ENCODE peak calls at places on chromosome 1, in nine cellular contexts. One of them, this sample, is unnamed.

GRCh38 chr1:179124866-179125265 is 43.0 kb downstream of the TOR3A start:
- DNase-seq in ovary: no peak
- DNase-seq in cardiac muscle cell: no peak
- DNase-seq in endodermal cell: no peak
- DNase-seq in CD4-positive, alpha-beta T cell: no peak
- DNase-seq in HFF-Myc: no peak
- DNase-seq in fibroblast of mammary gland: peak
- DNase-seq in neural progenitor cell: no peak
- DNase-seq in bronchial epithelial cell: peak
- DNase-seq in this sample: no peak

GRCh38 chr1:62294211-62294610 is 25.0 kb downstream of the KANK4 start:
- DNase-seq in ovary: no peak
- DNase-seq in cardiac muscle cell: no peak
- DNase-seq in endodermal cell: peak
- DNase-seq in CD4-positive, alpha-beta T cell: no peak
- DNase-seq in HFF-Myc: no peak
- DNase-seq in fibroblast of mammary gland: peak
- DNase-seq in neural progenitor cell: peak
- DNase-seq in bronchial epithelial cell: peak
- DNase-seq in this sample: peak

GRCh38 chr1:230268371-230269170 is 157.6 kb downstream of the PGBD5 start:
- DNase-seq in ovary: no peak
- DNase-seq in cardiac muscle cell: peak
- DNase-seq in endodermal cell: peak
- DNase-seq in CD4-positive, alpha-beta T cell: no peak
- DNase-seq in HFF-Myc: peak
- DNase-seq in fibroblast of mammary gland: peak
- DNase-seq in neural progenitor cell: peak
- DNase-seq in bronchial epithelial cell: peak
- DNase-seq in this sample: peak

GRCh38 chr1:98706173-98706848 is 44.8 kb downstream of the SNX7 start:
- DNase-seq in ovary: no peak
- DNase-seq in cardiac muscle cell: no peak
- DNase-seq in endodermal cell: no peak
- DNase-seq in CD4-positive, alpha-beta T cell: no peak
- DNase-seq in HFF-Myc: no peak
- DNase-seq in fibroblast of mammary gland: peak
- DNase-seq in neural progenitor cell: no peak
- DNase-seq in bronchial epithelial cell: no peak
- DNase-seq in this sample: no peak

GRCh38 chr1:201253906-201254624 is 29.2 kb upstream of the PKP1 start:
- DNase-seq in ovary: no peak
- DNase-seq in cardiac muscle cell: no peak
- DNase-seq in endodermal cell: no peak
- DNase-seq in CD4-positive, alpha-beta T cell: no peak
- DNase-seq in HFF-Myc: no peak
- DNase-seq in fibroblast of mammary gland: no peak
- DNase-seq in neural progenitor cell: no peak
- DNase-seq in bronchial epithelial cell: no peak
- DNase-seq in this sample: peak

GRCh38 chr1:1872329-1872994 is 18.4 kb downstream of the GNB1 start:
- DNase-seq in ovary: no peak
- DNase-seq in cardiac muscle cell: no peak
- DNase-seq in endodermal cell: no peak
- DNase-seq in CD4-positive, alpha-beta T cell: no peak
- DNase-seq in HFF-Myc: no peak
- DNase-seq in fibroblast of mammary gland: no peak
- DNase-seq in neural progenitor cell: no peak
- DNase-seq in bronchial epithelial cell: no peak
- DNase-seq in this sample: no peak

GRCh38 chr1:41672173-41672572 is 187.7 kb upstream of the EDN2 start:
- DNase-seq in ovary: no peak
- DNase-seq in cardiac muscle cell: no peak
- DNase-seq in endodermal cell: no peak
- DNase-seq in CD4-positive, alpha-beta T cell: no peak
- DNase-seq in HFF-Myc: peak
- DNase-seq in fibroblast of mammary gland: peak
- DNase-seq in neural progenitor cell: no peak
- DNase-seq in bronchial epithelial cell: peak
- DNase-seq in this sample: no peak

GRCh38 chr1:17125756-17126237 is 6.5 kb upstream of the PADI2 start:
- DNase-seq in ovary: peak
- DNase-seq in cardiac muscle cell: peak
- DNase-seq in endodermal cell: peak
- DNase-seq in CD4-positive, alpha-beta T cell: peak
- DNase-seq in HFF-Myc: peak
- DNase-seq in fibroblast of mammary gland: peak
- DNase-seq in neural progenitor cell: peak
- DNase-seq in bronchial epithelial cell: peak
- DNase-seq in this sample: peak

GRCh38 chr1:155913969-155914757 is 3.0 kb upstream of the RIT1 start:
- DNase-seq in ovary: no peak
- DNase-seq in cardiac muscle cell: no peak
- DNase-seq in endodermal cell: no peak
- DNase-seq in CD4-positive, alpha-beta T cell: no peak
- DNase-seq in HFF-Myc: peak
- DNase-seq in fibroblast of mammary gland: peak
- DNase-seq in neural progenitor cell: no peak
- DNase-seq in bronchial epithelial cell: no peak
- DNase-seq in this sample: no peak

GRCh38 chr1:70438529-70438928 is 27.5 kb downstream of the CTH start:
- DNase-seq in ovary: no peak
- DNase-seq in cardiac muscle cell: no peak
- DNase-seq in endodermal cell: no peak
- DNase-seq in CD4-positive, alpha-beta T cell: no peak
- DNase-seq in HFF-Myc: no peak
- DNase-seq in fibroblast of mammary gland: peak
- DNase-seq in neural progenitor cell: no peak
- DNase-seq in bronchial epithelial cell: peak
- DNase-seq in this sample: no peak

GRCh38 chr1:70441392-70442035 is 30.4 kb downstream of the CTH start:
- DNase-seq in ovary: no peak
- DNase-seq in cardiac muscle cell: no peak
- DNase-seq in endodermal cell: no peak
- DNase-seq in CD4-positive, alpha-beta T cell: no peak
- DNase-seq in HFF-Myc: no peak
- DNase-seq in fibroblast of mammary gland: no peak
- DNase-seq in neural progenitor cell: no peak
- DNase-seq in bronchial epithelial cell: no peak
- DNase-seq in this sample: no peak

GRCh38 chr1:70440642-70441391 is 29.7 kb downstream of the CTH start:
- DNase-seq in ovary: no peak
- DNase-seq in cardiac muscle cell: no peak
- DNase-seq in endodermal cell: no peak
- DNase-seq in CD4-positive, alpha-beta T cell: no peak
- DNase-seq in HFF-Myc: no peak
- DNase-seq in fibroblast of mammary gland: no peak
- DNase-seq in neural progenitor cell: no peak
- DNase-seq in bronchial epithelial cell: no peak
- DNase-seq in this sample: no peak

GRCh38 chr1:70434253-70434859 is 23.3 kb downstream of the CTH start:
- DNase-seq in ovary: no peak
- DNase-seq in cardiac muscle cell: no peak
- DNase-seq in endodermal cell: no peak
- DNase-seq in CD4-positive, alpha-beta T cell: no peak
- DNase-seq in HFF-Myc: no peak
- DNase-seq in fibroblast of mammary gland: no peak
- DNase-seq in neural progenitor cell: no peak
- DNase-seq in bronchial epithelial cell: no peak
- DNase-seq in this sample: no peak

GRCh38 chr1:70436617-70437236 is 25.7 kb downstream of the CTH start:
- DNase-seq in ovary: no peak
- DNase-seq in cardiac muscle cell: no peak
- DNase-seq in endodermal cell: no peak
- DNase-seq in CD4-positive, alpha-beta T cell: no peak
- DNase-seq in HFF-Myc: no peak
- DNase-seq in fibroblast of mammary gland: peak
- DNase-seq in neural progenitor cell: no peak
- DNase-seq in bronchial epithelial cell: no peak
- DNase-seq in this sample: no peak
- TF ChIP-seq CTCF in ovary: peak
- TF ChIP-seq CTCF in cardiac muscle cell: peak
- TF ChIP-seq CTCF in endodermal cell: peak
- TF ChIP-seq CTCF in CD4-positive, alpha-beta T cell: no peak
- TF ChIP-seq CTCF in HFF-Myc: peak
- TF ChIP-seq CTCF in fibroblast of mammary gland: peak
- TF ChIP-seq CTCF in neural progenitor cell: no peak
- TF ChIP-seq CTCF in bronchial epithelial cell: no peak
- TF ChIP-seq CTCF in this sample: peak

GRCh38 chr1:43444827-43445225 is 8.9 kb downstream of the HYI start:
- DNase-seq in ovary: peak
- DNase-seq in cardiac muscle cell: peak
- DNase-seq in endodermal cell: peak
- DNase-seq in CD4-positive, alpha-beta T cell: no peak
- DNase-seq in HFF-Myc: no peak
- DNase-seq in fibroblast of mammary gland: no peak
- DNase-seq in neural progenitor cell: peak
- DNase-seq in bronchial epithelial cell: no peak
- DNase-seq in this sample: peak

GRCh38 chr1:43446881-43447835 is 6.6 kb downstream of the HYI start:
- DNase-seq in ovary: peak
- DNase-seq in cardiac muscle cell: no peak
- DNase-seq in endodermal cell: peak
- DNase-seq in CD4-positive, alpha-beta T cell: no peak
- DNase-seq in HFF-Myc: no peak
- DNase-seq in fibroblast of mammary gland: no peak
- DNase-seq in neural progenitor cell: no peak
- DNase-seq in bronchial epithelial cell: no peak
- DNase-seq in this sample: no peak

GRCh38 chr1:43444151-43444826 is 9.4 kb downstream of the HYI start:
- DNase-seq in ovary: peak
- DNase-seq in cardiac muscle cell: no peak
- DNase-seq in endodermal cell: peak
- DNase-seq in CD4-positive, alpha-beta T cell: no peak
- DNase-seq in HFF-Myc: no peak
- DNase-seq in fibroblast of mammary gland: no peak
- DNase-seq in neural progenitor cell: no peak
- DNase-seq in bronchial epithelial cell: no peak
- DNase-seq in this sample: no peak

GRCh38 chr1:43446388-43446740 is 7.4 kb downstream of the HYI start:
- DNase-seq in ovary: no peak
- DNase-seq in cardiac muscle cell: no peak
- DNase-seq in endodermal cell: no peak
- DNase-seq in CD4-positive, alpha-beta T cell: no peak
- DNase-seq in HFF-Myc: no peak
- DNase-seq in fibroblast of mammary gland: no peak
- DNase-seq in neural progenitor cell: no peak
- DNase-seq in bronchial epithelial cell: no peak
- DNase-seq in this sample: no peak

DNA sequence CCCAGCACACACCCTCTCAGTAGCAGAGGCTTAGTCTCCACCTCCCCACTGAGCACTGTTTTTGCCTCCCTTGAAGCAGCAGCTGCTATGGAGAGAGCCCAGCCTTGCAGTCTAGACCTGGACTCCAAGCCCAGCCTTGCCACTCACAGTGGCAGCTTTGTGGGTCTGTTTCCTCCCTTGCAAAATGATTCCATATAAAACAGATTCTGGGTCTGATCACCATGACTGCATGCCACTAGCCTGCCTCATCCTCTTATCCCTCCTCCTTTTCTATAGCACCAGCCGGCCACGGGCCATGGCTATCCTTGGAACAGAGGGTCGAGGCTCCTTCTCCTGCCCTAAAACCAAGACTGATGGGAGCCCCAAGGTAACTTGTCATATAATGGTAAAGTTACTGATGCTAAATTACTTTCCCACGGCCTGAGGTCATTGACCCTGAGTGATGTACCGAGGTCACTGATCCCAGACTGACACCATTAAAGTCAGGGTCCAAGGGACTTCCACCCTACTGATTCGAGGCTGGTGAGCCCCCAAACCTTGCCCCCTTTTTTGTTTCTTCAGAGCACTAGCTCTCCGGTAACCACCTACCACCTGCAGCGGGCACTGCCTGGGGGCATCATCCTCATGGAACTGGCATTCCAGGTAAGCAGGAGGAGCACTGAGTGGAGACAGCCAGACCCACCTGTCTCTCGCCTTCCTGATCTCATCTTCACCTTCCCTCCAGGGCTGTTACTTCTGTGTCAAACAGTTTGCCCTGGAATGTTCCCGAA is 7.9 kb downstream of the HYI start:
- DNase-seq in ovary: peak
- DNase-seq in cardiac muscle cell: no peak
- DNase-seq in endodermal cell: peak
- DNase-seq in CD4-positive, alpha-beta T cell: no peak
- DNase-seq in HFF-Myc: no peak
- DNase-seq in fibroblast of mammary gland: no peak
- DNase-seq in neural progenitor cell: no peak
- DNase-seq in bronchial epithelial cell: no peak
- DNase-seq in this sample: no peak
- TF ChIP-seq CTCF in ovary: no peak
- TF ChIP-seq CTCF in cardiac muscle cell: no peak
- TF ChIP-seq CTCF in endodermal cell: no peak
- TF ChIP-seq CTCF in CD4-positive, alpha-beta T cell: no peak
- TF ChIP-seq CTCF in HFF-Myc: no peak
- TF ChIP-seq CTCF in fibroblast of mammary gland: no peak
- TF ChIP-seq CTCF in neural progenitor cell: no peak
- TF ChIP-seq CTCF in bronchial epithelial cell: no peak
- TF ChIP-seq CTCF in this sample: no peak

GRCh38 chr1:53594391-53595180 is 135.4 kb downstream of the DMRTB1 start:
- DNase-seq in ovary: no peak
- DNase-seq in cardiac muscle cell: no peak
- DNase-seq in endodermal cell: no peak
- DNase-seq in CD4-positive, alpha-beta T cell: no peak
- DNase-seq in HFF-Myc: no peak
- DNase-seq in fibroblast of mammary gland: no peak
- DNase-seq in neural progenitor cell: no peak
- DNase-seq in bronchial epithelial cell: no peak
- DNase-seq in this sample: no peak
- TF ChIP-seq CTCF in ovary: no peak
- TF ChIP-seq CTCF in cardiac muscle cell: no peak
- TF ChIP-seq CTCF in endodermal cell: no peak
- TF ChIP-seq CTCF in CD4-positive, alpha-beta T cell: no peak
- TF ChIP-seq CTCF in HFF-Myc: no peak
- TF ChIP-seq CTCF in fibroblast of mammary gland: no peak
- TF ChIP-seq CTCF in neural progenitor cell: no peak
- TF ChIP-seq CTCF in bronchial epithelial cell: no peak
- TF ChIP-seq CTCF in this sample: no peak

DNA sequence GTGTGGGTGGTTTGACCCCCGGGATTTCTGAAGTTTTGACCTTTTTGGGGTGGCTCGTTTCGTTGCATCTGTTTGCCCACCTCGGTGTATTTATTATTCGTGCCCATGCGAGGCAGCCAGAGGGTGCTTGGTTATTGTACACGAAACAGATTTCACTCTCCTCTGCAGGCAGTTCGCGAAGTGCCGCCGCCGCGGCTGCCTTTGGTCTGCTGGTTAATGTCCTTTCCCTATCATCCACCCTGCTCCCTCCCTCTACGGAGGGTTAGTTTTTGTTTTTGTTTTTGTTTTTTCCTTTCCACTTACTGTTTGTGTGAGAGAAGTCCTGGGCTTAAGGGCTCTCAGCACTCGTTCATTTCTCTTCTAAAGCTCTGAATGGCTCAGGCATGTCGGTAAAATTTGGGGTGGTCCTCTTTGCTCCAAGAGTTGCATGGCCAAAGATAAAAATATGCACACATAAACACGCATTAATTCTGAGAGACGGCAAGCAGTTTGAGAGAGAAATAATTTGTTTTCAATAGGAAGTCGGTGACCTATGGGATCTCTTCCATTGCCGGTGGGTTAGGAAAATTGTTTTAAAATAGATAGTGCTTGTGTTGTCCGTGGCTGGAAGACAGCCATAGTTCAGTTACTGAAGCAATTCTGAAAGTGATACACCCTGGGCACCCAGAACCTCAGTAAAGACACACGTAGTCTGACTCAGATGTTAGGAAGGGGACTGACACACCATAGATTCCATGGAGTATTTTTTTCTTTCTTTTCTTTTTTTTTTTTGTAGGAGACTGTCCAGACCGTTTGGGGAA is 1.2 kb downstream of the C1orf21 start:
- DNase-seq in ovary: peak
- DNase-seq in cardiac muscle cell: peak
- DNase-seq in endodermal cell: peak
- DNase-seq in CD4-positive, alpha-beta T cell: no peak
- DNase-seq in HFF-Myc: no peak
- DNase-seq in fibroblast of mammary gland: peak
- DNase-seq in neural progenitor cell: no peak
- DNase-seq in bronchial epithelial cell: peak
- DNase-seq in this sample: peak
- TF ChIP-seq CTCF in ovary: no peak
- TF ChIP-seq CTCF in cardiac muscle cell: peak
- TF ChIP-seq CTCF in endodermal cell: no peak
- TF ChIP-seq CTCF in CD4-positive, alpha-beta T cell: no peak
- TF ChIP-seq CTCF in HFF-Myc: no peak
- TF ChIP-seq CTCF in fibroblast of mammary gland: no peak
- TF ChIP-seq CTCF in neural progenitor cell: no peak
- TF ChIP-seq CTCF in bronchial epithelial cell: peak
- TF ChIP-seq CTCF in this sample: no peak